ENCODE peak calls at places on chromosome 14, in nine cellular contexts. F is B cell, G is nephron progenitor cell, Z is GM06990, D is right atrium auricular region, J is progenitor cell of endocrine pancreas, L is chondrocyte, U is omental fat pad, C is lung. A is an unnamed sample.

GRCh38 chr14:51716610-51717009 is 64.9 kb downstream of the FRMD6 start:
- DNase-seq in F (no peak), G (no peak), Z (no peak), D (no peak), J (no peak), L (no peak), U (no peak), C (no peak), A (no peak)

GRCh38 chr14:95829321-95829720 is 47.3 kb upstream of the TUNAR start:
- DNase-seq in F (no peak), G (no peak), Z (no peak), D (no peak), J (no peak), L (no peak), U (no peak), C (no peak), A (no peak)

GRCh38 chr14:90194706-90195105 is 61.6 kb upstream of the PSMC1 start:
- DNase-seq in F (no peak), G (no peak), Z (no peak), D (no peak), J (no peak), L (no peak), U (no peak), C (no peak), A (no peak)

GRCh38 chr14:105026033-105026785 is 5.3 kb upstream of the CDCA4 start:
- DNase-seq in F (no peak), G (no peak), Z (peak), D (no peak), J (no peak), L (no peak), U (no peak), C (no peak), A (no peak)

GRCh38 chr14:57462551-57462950 is 31.1 kb downstream of the CCDC198 start:
- DNase-seq in F (no peak), G (no peak), Z (no peak), D (no peak), J (no peak), L (no peak), U (no peak), C (no peak), A (no peak)

GRCh38 chr14:96098309-96098998 is 59.3 kb downstream of the C14orf132 start:
- DNase-seq in F (no peak), G (peak), Z (no peak), D (no peak), J (peak), L (no peak), U (no peak), C (peak), A (no peak)

GRCh38 chr14:80381964-80382363 is 170.7 kb upstream of the DIO2 start:
- DNase-seq in F (no peak), G (no peak), Z (no peak), D (no peak), J (no peak), L (no peak), U (no peak), C (no peak), A (no peak)

GRCh38 chr14:63759454-63759853 is 31.6 kb upstream of the SGPP1 start:
- DNase-seq in F (peak), G (no peak), Z (no peak), D (no peak), J (no peak), L (no peak), U (no peak), C (no peak), A (no peak)

GRCh38 chr14:103115845-103116572 is 7.3 kb upstream of the TNFAIP2 start:
- DNase-seq in F (no peak), G (no peak), Z (no peak), D (no peak), J (no peak), L (no peak), U (no peak), C (no peak), A (no peak)

GRCh38 chr14:64723691-64724577 is 19.7 kb downstream of the PLEKHG3 start:
- DNase-seq in F (no peak), G (no peak), Z (no peak), D (no peak), J (no peak), L (peak), U (no peak), C (no peak), A (no peak)

GRCh38 chr14:104934380-104934733 is 9.7 kb downstream of the PLD4 start:
- DNase-seq in F (no peak), G (no peak), Z (no peak), D (no peak), J (no peak), L (no peak), U (no peak), C (no peak), A (no peak)

GRCh38 chr14:104596451-104596918 is 8.1 kb downstream of the TMEM179 start:
- DNase-seq in F (no peak), G (no peak), Z (no peak), D (no peak), J (no peak), L (peak), U (no peak), C (no peak), A (no peak)

DNA sequence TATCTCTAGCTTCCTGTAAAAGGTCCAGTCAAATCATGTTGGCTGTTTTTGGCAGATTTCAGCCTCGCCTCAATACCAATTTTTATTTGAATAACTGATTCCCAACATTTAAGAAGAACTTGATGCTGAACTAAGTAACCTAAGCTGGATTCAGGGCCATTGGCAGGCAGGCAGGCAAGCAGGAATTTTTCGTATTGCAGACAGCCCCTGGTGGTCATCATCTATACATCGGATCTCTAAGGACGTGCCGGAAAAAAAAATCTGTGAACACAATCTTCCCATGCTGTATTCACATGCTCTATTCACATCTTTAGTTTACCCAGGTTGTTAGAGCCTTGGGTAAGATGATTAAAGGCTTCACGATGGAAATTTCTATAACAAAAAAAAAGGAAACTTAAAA is 7.0 kb downstream of the VCPKMT start:
- DNase-seq in F (no peak), G (no peak), Z (no peak), D (no peak), J (no peak), L (no peak), U (no peak), C (no peak), A (no peak)
- TF ChIP-seq CTCF in F (no peak), G (peak), Z (no peak), D (no peak), J (peak), L (peak), U (no peak), C (no peak), A (peak)

DNA sequence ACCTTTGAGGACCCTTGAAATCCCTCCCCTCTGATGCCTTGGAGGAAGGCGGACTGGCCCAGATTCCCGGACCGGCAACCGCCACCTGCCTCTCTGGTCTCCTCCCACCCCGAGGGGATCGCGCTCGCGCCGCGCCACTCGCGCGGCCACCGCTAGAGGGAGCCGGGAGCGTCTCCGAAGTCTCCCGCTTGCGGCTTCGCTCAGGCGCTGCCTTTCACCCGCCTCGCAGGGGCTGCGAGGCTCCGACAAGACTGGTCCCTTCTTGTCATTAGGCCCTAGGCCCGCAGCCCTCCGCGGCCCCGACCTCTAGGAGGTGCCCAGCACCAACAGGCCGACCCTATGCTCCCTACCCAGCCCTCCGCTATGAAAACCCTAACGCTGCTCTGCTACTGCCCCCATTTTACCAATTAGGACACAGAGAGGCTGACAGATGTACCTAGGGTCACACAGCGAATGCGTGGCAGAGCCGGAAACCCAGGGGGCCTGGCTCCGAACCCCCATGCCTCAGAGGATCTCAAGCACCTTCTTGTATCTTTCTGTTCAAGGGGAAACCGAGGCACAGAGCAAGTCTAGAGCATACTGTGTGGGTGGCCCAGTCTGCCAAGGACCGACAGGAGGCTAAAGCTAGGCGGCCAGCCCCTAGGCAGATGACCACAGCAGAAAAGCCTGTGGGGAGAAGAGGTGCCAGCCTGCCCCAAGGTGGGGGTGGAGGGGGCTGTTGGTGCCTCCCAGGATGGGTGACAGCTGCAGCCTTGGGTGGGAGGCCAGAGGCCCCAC is 21.4 kb upstream of the VSX2 start:
- DNase-seq in F (peak), G (peak), Z (peak), D (no peak), J (peak), L (no peak), U (peak), C (peak), A (peak)
- TF ChIP-seq CTCF in F (peak), G (peak), Z (peak), D (peak), J (peak), L (peak), U (no peak), C (peak), A (peak)

GRCh38 chr14:78700236-78700635 is 530.1 kb downstream of the NRXN3 start:
- DNase-seq in F (no peak), G (no peak), Z (no peak), D (no peak), J (no peak), L (no peak), U (no peak), C (no peak), A (no peak)
- TF ChIP-seq CTCF in F (no peak), G (no peak), Z (peak), D (no peak), J (no peak), L (peak), U (no peak), C (no peak), A (no peak)

DNA sequence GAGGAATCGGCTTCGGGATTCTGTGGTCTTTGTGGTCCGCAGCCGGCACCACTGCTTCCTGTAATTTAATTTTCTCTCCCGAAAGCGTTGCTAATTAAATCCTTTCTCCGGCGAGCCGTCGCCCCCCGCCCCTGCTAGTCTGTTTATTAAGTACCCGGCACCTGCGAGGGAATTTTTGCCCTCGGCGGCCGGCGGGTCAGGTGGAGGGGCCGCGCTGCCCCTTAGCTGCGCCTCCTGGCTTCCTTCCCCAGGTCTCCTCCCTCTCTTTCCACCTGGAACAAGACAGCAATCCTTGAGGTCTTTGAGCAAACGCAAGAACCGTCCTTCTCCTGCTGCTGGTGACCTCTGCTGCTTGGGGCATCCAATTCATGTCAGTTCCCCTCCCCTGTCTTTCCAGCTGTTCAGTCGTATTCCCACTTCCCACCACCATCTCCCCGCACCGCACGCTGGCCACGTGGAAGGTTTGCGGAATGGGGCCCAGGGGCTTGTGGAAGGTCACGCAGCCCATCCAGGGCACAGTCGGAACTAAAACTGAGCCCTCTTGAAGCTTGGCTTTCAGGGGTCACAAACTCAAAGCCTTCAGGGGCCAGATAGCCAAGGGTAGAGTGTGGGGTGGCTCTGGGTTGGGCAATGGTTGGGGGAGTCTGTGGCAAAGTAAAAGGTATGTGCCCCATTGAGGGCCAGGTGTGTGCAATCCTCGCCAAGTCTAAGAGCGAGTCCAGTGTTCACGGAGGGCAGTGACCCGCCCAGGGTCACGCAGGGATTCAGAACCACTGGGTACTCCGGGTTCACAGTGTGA is 16.1 kb downstream of the ZDHHC22 start:
- DNase-seq in F (no peak), G (no peak), Z (no peak), D (peak), J (no peak), L (no peak), U (no peak), C (no peak), A (no peak)
- TF ChIP-seq CTCF in F (peak), G (no peak), Z (no peak), D (peak), J (peak), L (peak), U (no peak), C (no peak), A (no peak)